ENCODE peak calls at places on chromosomes 11 and 22, in nine cellular contexts. T, K, C, G, J, O, Q, Z and R are unnamed samples.

GRCh38 chr11:31421840-31422239 is 52.2 kb downstream of the DNAJC24 start:
- DNase-seq in T (no peak), K (no peak), C (no peak), G (no peak), J (no peak), O (no peak), Q (no peak), Z (no peak), R (no peak)

GRCh38 chr11:114017723-114018122 is 41.8 kb upstream of the ZBTB16 start:
- DNase-seq in T (no peak), K (peak; percentile 28), C (no peak), G (no peak), J (no peak), O (no peak), Q (peak; percentile 34), Z (no peak), R (no peak)

GRCh38 chr11:65555693-65556231 is 2.4 kb downstream of the LTBP3 start:
- DNase-seq in T (no peak), K (peak; percentile 85), C (peak; percentile 95), G (peak; percentile 64), J (no peak), O (no peak), Q (peak; percentile 83), Z (no peak), R (peak; percentile 91)

GRCh38 chr11:70129051-70129592 is 51.0 kb downstream of the ANO1 start:
- DNase-seq in T (no peak), K (no peak), C (no peak), G (no peak), J (no peak), O (no peak), Q (no peak), Z (no peak), R (no peak)

GRCh38 chr22:27438271-27438980 is 363.1 kb downstream of the MN1 start:
- DNase-seq in T (no peak), K (peak; percentile 38), C (peak; percentile 19), G (no peak), J (no peak), O (peak; percentile 57), Q (peak; percentile 31), Z (peak; percentile 36), R (no peak)

GRCh38 chr11:46612326-46612725 is 4.7 kb downstream of the HARBI1 start:
- DNase-seq in T (no peak), K (no peak), C (no peak), G (no peak), J (no peak), O (no peak), Q (no peak), Z (no peak), R (no peak)

GRCh38 chr11:47259178-47259977 is 1.6 kb downstream of the NR1H3 start:
- DNase-seq in T (peak; percentile 83), K (no peak), C (peak; percentile 32), G (no peak), J (peak; percentile 80), O (no peak), Q (peak; percentile 54), Z (peak; percentile 42), R (no peak)

GRCh38 chr11:114166389-114166788 is 106.9 kb downstream of the ZBTB16 start:
- DNase-seq in T (no peak), K (no peak), C (no peak), G (no peak), J (no peak), O (no peak), Q (peak; percentile 35), Z (no peak), R (no peak)

GRCh38 chr11:58770627-58771457 is 39.1 kb upstream of the GLYAT start:
- DNase-seq in T (no peak), K (no peak), C (no peak), G (peak; percentile 32), J (no peak), O (no peak), Q (peak; percentile 14), Z (no peak), R (no peak)

GRCh38 chr11:26227311-26227710 is 104.6 kb upstream of the ANO3 start:
- DNase-seq in T (no peak), K (peak; percentile 93), C (no peak), G (peak; percentile 80), J (no peak), O (no peak), Q (peak; percentile 96), Z (no peak), R (no peak)

GRCh38 chr11:2267306-2267861 is 3.0 kb downstream of the ASCL2 start:
- DNase-seq in T (no peak), K (no peak), C (no peak), G (no peak), J (no peak), O (no peak), Q (no peak), Z (no peak), R (no peak)

GRCh38 chr22:44764974-44765373 is 12.6 kb downstream of the ARHGAP8 start:
- DNase-seq in T (no peak), K (no peak), C (no peak), G (no peak), J (no peak), O (no peak), Q (no peak), Z (no peak), R (peak; percentile 68)

GRCh38 chr11:10680956-10681487 is 12.5 kb downstream of the IRAG1 start:
- DNase-seq in T (no peak), K (no peak), C (no peak), G (no peak), J (no peak), O (peak; percentile 62), Q (no peak), Z (no peak), R (no peak)

GRCh38 chr11:74770456-74770855 is 21.8 kb downstream of the RNF169 start:
- DNase-seq in T (no peak), K (peak; percentile 52), C (no peak), G (no peak), J (no peak), O (no peak), Q (peak; percentile 56), Z (no peak), R (no peak)

GRCh38 chr11:27150098-27150497 is 109.5 kb downstream of the BBOX1 start:
- DNase-seq in T (no peak), K (no peak), C (no peak), G (no peak), J (peak; percentile 20), O (no peak), Q (no peak), Z (no peak), R (no peak)

GRCh38 chr11:62621567-62622470 is at the start of gene B3GAT3:
- DNase-seq in T (peak; percentile 99), K (peak; percentile 98), C (peak; percentile 99), G (peak; percentile 91), J (peak; percentile 99), O (peak; percentile 99), Q (peak; percentile 98), Z (peak; percentile 98), R (peak; percentile 100)

GRCh38 chr11:69280451-69280850 is 13.5 kb upstream of the MYEOV start:
- DNase-seq in T (no peak), K (peak; percentile 49), C (no peak), G (peak; percentile 34), J (no peak), O (no peak), Q (peak; percentile 59), Z (no peak), R (no peak)

GRCh38 chr11:134464196-134464595 is 52.2 kb upstream of the B3GAT1 start:
- DNase-seq in T (no peak), K (no peak), C (no peak), G (no peak), J (peak; percentile 55), O (no peak), Q (no peak), Z (no peak), R (no peak)